ENCODE peak calls at places on chromosomes 5 and 9, in nine cellular contexts. One of them, this sample, is unnamed.

GRCh38 chr9:93030642-93031628 is 27.6 kb upstream of the SUSD3 start:
- DNase-seq in osteocyte: no peak
- DNase-seq in bronchial epithelial cell: no peak
- DNase-seq in psoas muscle: no peak
- DNase-seq in tibial nerve: no peak
- DNase-seq in coronary artery: no peak
- DNase-seq in tibial artery: no peak
- DNase-seq in ascending aorta: no peak
- DNase-seq in HCT116: no peak
- DNase-seq in this sample: no peak

GRCh38 chr9:115653231-115653630 is 500.4 kb upstream of the PAPPA start:
- DNase-seq in osteocyte: no peak
- DNase-seq in coronary artery: no peak
- DNase-seq in bronchial epithelial cell: no peak
- DNase-seq in ascending aorta: no peak
- DNase-seq in psoas muscle: no peak
- DNase-seq in tibial artery: no peak
- DNase-seq in HCT116: no peak
- DNase-seq in tibial nerve: no peak
- DNase-seq in this sample: no peak

GRCh38 chr5:160799160-160799559 is 52.9 kb downstream of the ATP10B start:
- DNase-seq in psoas muscle: no peak
- DNase-seq in bronchial epithelial cell: no peak
- DNase-seq in coronary artery: no peak
- DNase-seq in tibial nerve: no peak
- DNase-seq in osteocyte: no peak
- DNase-seq in tibial artery: no peak
- DNase-seq in HCT116: no peak
- DNase-seq in ascending aorta: no peak
- DNase-seq in this sample: peak; percentile 71

GRCh38 chr9:114204265-114204664 is 48.9 kb downstream of the COL27A1 start:
- DNase-seq in HCT116: no peak
- DNase-seq in tibial artery: no peak
- DNase-seq in bronchial epithelial cell: no peak
- DNase-seq in tibial nerve: no peak
- DNase-seq in osteocyte: no peak
- DNase-seq in psoas muscle: peak; percentile 16
- DNase-seq in coronary artery: no peak
- DNase-seq in ascending aorta: no peak
- DNase-seq in this sample: no peak

GRCh38 chr9:33117306-33117705 is 40.8 kb upstream of the SMU1 start:
- DNase-seq in tibial nerve: no peak
- DNase-seq in coronary artery: no peak
- DNase-seq in HCT116: no peak
- DNase-seq in osteocyte: no peak
- DNase-seq in bronchial epithelial cell: no peak
- DNase-seq in psoas muscle: no peak
- DNase-seq in ascending aorta: no peak
- DNase-seq in tibial artery: no peak
- DNase-seq in this sample: no peak

GRCh38 chr5:83177803-83178202 is 100.5 kb downstream of the XRCC4 start:
- DNase-seq in psoas muscle: no peak
- DNase-seq in bronchial epithelial cell: no peak
- DNase-seq in HCT116: no peak
- DNase-seq in tibial artery: no peak
- DNase-seq in osteocyte: no peak
- DNase-seq in tibial nerve: no peak
- DNase-seq in coronary artery: no peak
- DNase-seq in ascending aorta: no peak
- DNase-seq in this sample: no peak

GRCh38 chr5:13591621-13592020 is 352.9 kb downstream of the DNAH5 start:
- DNase-seq in psoas muscle: no peak
- DNase-seq in bronchial epithelial cell: peak; percentile 93
- DNase-seq in ascending aorta: no peak
- DNase-seq in HCT116: no peak
- DNase-seq in coronary artery: no peak
- DNase-seq in tibial nerve: no peak
- DNase-seq in osteocyte: no peak
- DNase-seq in tibial artery: no peak
- DNase-seq in this sample: no peak

GRCh38 chr5:674630-675011 is 18.5 kb downstream of the TPPP start:
- DNase-seq in tibial artery: no peak
- DNase-seq in osteocyte: peak; percentile 75
- DNase-seq in bronchial epithelial cell: no peak
- DNase-seq in psoas muscle: no peak
- DNase-seq in coronary artery: no peak
- DNase-seq in tibial nerve: no peak
- DNase-seq in HCT116: no peak
- DNase-seq in ascending aorta: no peak
- DNase-seq in this sample: no peak

GRCh38 chr5:140348104-140348503 is 1.7 kb upstream of the HBEGF start:
- DNase-seq in tibial nerve: no peak
- DNase-seq in psoas muscle: no peak
- DNase-seq in ascending aorta: no peak
- DNase-seq in tibial artery: no peak
- DNase-seq in HCT116: no peak
- DNase-seq in coronary artery: no peak
- DNase-seq in bronchial epithelial cell: peak; percentile 99
- DNase-seq in osteocyte: no peak
- DNase-seq in this sample: no peak

GRCh38 chr5:38148021-38148625 is 110.2 kb upstream of the EGFLAM start:
- DNase-seq in ascending aorta: no peak
- DNase-seq in bronchial epithelial cell: no peak
- DNase-seq in coronary artery: no peak
- DNase-seq in HCT116: no peak
- DNase-seq in osteocyte: no peak
- DNase-seq in tibial nerve: no peak
- DNase-seq in tibial artery: no peak
- DNase-seq in psoas muscle: no peak
- DNase-seq in this sample: no peak

GRCh38 chr9:36398745-36399144 is 1.3 kb downstream of the RNF38 start:
- DNase-seq in coronary artery: no peak
- DNase-seq in ascending aorta: no peak
- DNase-seq in bronchial epithelial cell: peak; percentile 38
- DNase-seq in osteocyte: no peak
- DNase-seq in psoas muscle: no peak
- DNase-seq in tibial artery: no peak
- DNase-seq in HCT116: no peak
- DNase-seq in tibial nerve: no peak
- DNase-seq in this sample: no peak

GRCh38 chr5:177005619-177006264 is 837 bp downstream of the UIMC1 start:
- DNase-seq in tibial artery: peak; percentile 84
- DNase-seq in psoas muscle: peak; percentile 87
- DNase-seq in coronary artery: peak; percentile 80
- DNase-seq in HCT116: peak; percentile 32
- DNase-seq in tibial nerve: peak; percentile 49
- DNase-seq in bronchial epithelial cell: peak; percentile 48
- DNase-seq in osteocyte: peak; percentile 87
- DNase-seq in ascending aorta: peak; percentile 84
- DNase-seq in this sample: peak; percentile 63

GRCh38 chr5:132907161-132907560 is 33.7 kb downstream of the LEAP2 start:
- DNase-seq in coronary artery: no peak
- DNase-seq in HCT116: no peak
- DNase-seq in bronchial epithelial cell: peak; percentile 28
- DNase-seq in ascending aorta: no peak
- DNase-seq in psoas muscle: no peak
- DNase-seq in osteocyte: no peak
- DNase-seq in tibial nerve: no peak
- DNase-seq in tibial artery: no peak
- DNase-seq in this sample: no peak

GRCh38 chr5:73231245-73231778 is 58.3 kb downstream of the TMEM174 start:
- DNase-seq in tibial nerve: no peak
- DNase-seq in bronchial epithelial cell: no peak
- DNase-seq in ascending aorta: no peak
- DNase-seq in tibial artery: no peak
- DNase-seq in psoas muscle: no peak
- DNase-seq in osteocyte: no peak
- DNase-seq in coronary artery: no peak
- DNase-seq in HCT116: no peak
- DNase-seq in this sample: no peak

GRCh38 chr9:105053209-105053652 is 125.3 kb upstream of the ABCA1 start:
- DNase-seq in HCT116: no peak
- DNase-seq in tibial artery: no peak
- DNase-seq in coronary artery: peak; percentile 22
- DNase-seq in tibial nerve: peak; percentile 16
- DNase-seq in bronchial epithelial cell: peak; percentile 96
- DNase-seq in ascending aorta: no peak
- DNase-seq in psoas muscle: peak; percentile 49
- DNase-seq in osteocyte: no peak
- DNase-seq in this sample: peak; percentile 93

DNA sequence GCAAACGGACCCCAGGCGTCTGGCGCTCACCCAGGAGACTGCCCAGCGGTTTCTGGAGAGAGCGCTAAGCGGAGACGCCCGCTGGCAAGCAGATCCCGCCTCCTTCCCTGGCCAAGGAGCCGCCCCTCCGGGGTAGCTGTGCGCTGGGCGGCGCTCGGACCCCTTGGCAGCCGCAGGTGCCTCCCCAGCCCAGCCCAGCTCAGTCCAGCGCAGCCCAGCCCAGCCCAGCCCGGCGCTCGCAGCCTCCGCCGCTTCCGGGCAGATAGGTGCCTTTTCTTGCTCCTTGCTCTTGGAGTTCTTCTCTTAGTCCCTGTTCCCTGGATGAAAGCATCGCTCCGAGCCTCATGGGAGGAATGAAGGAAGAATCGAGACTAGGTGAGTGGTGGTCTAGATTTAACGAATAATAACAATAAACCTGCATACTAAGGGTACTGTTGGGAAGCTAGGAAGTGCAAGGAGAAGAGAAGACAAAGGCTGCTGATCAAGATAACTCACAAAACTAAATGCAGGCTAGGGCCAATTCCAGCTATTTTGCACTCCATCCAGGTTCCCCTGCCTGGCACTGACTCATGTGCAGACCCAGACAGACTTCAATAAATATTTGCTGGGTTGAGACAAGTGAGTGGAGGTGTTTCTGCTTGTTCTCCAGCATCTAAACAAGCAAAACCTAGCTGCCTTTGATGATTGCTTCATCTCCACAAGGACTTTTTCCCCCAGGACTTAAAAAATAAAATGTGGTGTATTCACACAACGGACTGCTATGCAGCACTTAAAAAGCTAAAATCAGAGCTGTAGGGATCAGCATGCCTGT is at the start of gene STK32A:
- DNase-seq in psoas muscle: peak; percentile 81
- DNase-seq in HCT116: no peak
- DNase-seq in ascending aorta: peak; percentile 85
- DNase-seq in coronary artery: peak; percentile 78
- DNase-seq in bronchial epithelial cell: peak; percentile 92
- DNase-seq in tibial nerve: peak; percentile 10
- DNase-seq in osteocyte: no peak
- DNase-seq in tibial artery: peak; percentile 87
- DNase-seq in this sample: no peak
- TF ChIP-seq CTCF in psoas muscle: no peak
- TF ChIP-seq CTCF in HCT116: no peak
- TF ChIP-seq CTCF in ascending aorta: no peak
- TF ChIP-seq CTCF in coronary artery: no peak
- TF ChIP-seq CTCF in bronchial epithelial cell: peak; percentile 33
- TF ChIP-seq CTCF in tibial nerve: no peak
- TF ChIP-seq CTCF in osteocyte: no peak
- TF ChIP-seq CTCF in tibial artery: no peak
- TF ChIP-seq CTCF in this sample: no peak

DNA sequence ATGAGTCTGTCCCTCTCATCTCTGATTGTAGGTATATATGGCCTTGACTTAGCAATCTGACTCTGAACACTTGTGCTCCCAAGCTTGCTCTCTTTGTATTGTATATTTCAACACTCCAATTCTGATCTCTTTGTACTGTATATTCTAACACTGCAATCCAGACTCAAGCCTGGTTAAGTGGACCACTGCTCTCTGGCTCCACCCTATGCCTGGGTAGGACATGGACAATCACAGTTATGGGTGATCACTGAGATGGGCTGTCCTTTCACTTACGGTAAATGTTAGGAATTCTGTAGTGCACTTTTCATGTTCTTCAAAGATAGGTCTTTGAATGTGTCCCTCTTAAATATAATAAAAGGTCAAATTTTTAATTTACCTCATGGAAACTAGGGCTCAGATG is 165.1 kb downstream of the TLR4 start:
- DNase-seq in osteocyte: no peak
- DNase-seq in tibial nerve: no peak
- DNase-seq in bronchial epithelial cell: no peak
- DNase-seq in psoas muscle: no peak
- DNase-seq in coronary artery: no peak
- DNase-seq in ascending aorta: no peak
- DNase-seq in tibial artery: no peak
- DNase-seq in HCT116: no peak
- DNase-seq in this sample: no peak
- TF ChIP-seq CTCF in osteocyte: no peak
- TF ChIP-seq CTCF in tibial nerve: no peak
- TF ChIP-seq CTCF in bronchial epithelial cell: no peak
- TF ChIP-seq CTCF in psoas muscle: no peak
- TF ChIP-seq CTCF in coronary artery: no peak
- TF ChIP-seq CTCF in ascending aorta: no peak
- TF ChIP-seq CTCF in tibial artery: no peak
- TF ChIP-seq CTCF in HCT116: no peak
- TF ChIP-seq CTCF in this sample: peak; percentile 26

GRCh38 chr5:65030056-65030455 is 261.3 kb downstream of the CWC27 start:
- DNase-seq in psoas muscle: no peak
- DNase-seq in HCT116: no peak
- DNase-seq in coronary artery: no peak
- DNase-seq in osteocyte: no peak
- DNase-seq in ascending aorta: no peak
- DNase-seq in tibial nerve: no peak
- DNase-seq in bronchial epithelial cell: peak; percentile 44
- DNase-seq in tibial artery: no peak
- DNase-seq in this sample: no peak
- TF ChIP-seq CTCF in psoas muscle: no peak
- TF ChIP-seq CTCF in HCT116: no peak
- TF ChIP-seq CTCF in coronary artery: no peak
- TF ChIP-seq CTCF in osteocyte: no peak
- TF ChIP-seq CTCF in ascending aorta: no peak
- TF ChIP-seq CTCF in tibial nerve: no peak
- TF ChIP-seq CTCF in bronchial epithelial cell: no peak
- TF ChIP-seq CTCF in tibial artery: no peak
- TF ChIP-seq CTCF in this sample: no peak

DNA sequence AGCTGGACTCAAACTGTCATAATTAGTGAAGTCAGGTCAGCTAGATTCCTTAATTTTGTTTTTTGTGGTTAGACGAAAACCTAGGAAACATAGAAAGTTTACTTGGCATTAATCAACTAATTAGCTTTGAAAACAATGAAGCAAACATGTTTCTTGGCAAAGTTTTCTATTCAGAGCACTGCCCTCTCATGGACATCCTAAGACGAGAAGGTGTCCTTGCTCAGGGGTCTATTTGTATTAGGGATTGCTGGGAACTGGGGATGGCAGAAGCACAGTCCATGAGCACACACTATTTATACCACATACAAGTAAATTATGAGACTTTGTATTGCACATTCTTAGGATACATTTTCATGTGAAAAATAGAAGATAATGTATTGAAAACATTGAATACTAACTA is 49.7 kb downstream of the POC5 start:
- DNase-seq in coronary artery: no peak
- DNase-seq in ascending aorta: no peak
- DNase-seq in osteocyte: no peak
- DNase-seq in psoas muscle: no peak
- DNase-seq in tibial artery: no peak
- DNase-seq in HCT116: no peak
- DNase-seq in tibial nerve: no peak
- DNase-seq in bronchial epithelial cell: no peak
- DNase-seq in this sample: no peak
- TF ChIP-seq CTCF in coronary artery: no peak
- TF ChIP-seq CTCF in ascending aorta: no peak
- TF ChIP-seq CTCF in osteocyte: no peak
- TF ChIP-seq CTCF in psoas muscle: no peak
- TF ChIP-seq CTCF in tibial artery: no peak
- TF ChIP-seq CTCF in HCT116: peak; percentile 11
- TF ChIP-seq CTCF in tibial nerve: no peak
- TF ChIP-seq CTCF in bronchial epithelial cell: peak; percentile 1
- TF ChIP-seq CTCF in this sample: no peak